ENCODE peak calls at places on chromosomes 4 and X, in five cellular contexts. One of them, this sample, is unnamed.

GRCh38 chr4:54877006-54877405 is 219.2 kb downstream of the KIT start:
- DNase-seq in psoas muscle: no peak
- DNase-seq in iris pigment epithelial cell: peak
- DNase-seq in erythroblast: no peak
- DNase-seq in hippocampal formation: no peak
- DNase-seq in this sample: no peak

GRCh38 chrX:29470029-29470428 is 745.3 kb upstream of the MAGEB2 start:
- DNase-seq in erythroblast: peak
- DNase-seq in psoas muscle: no peak
- DNase-seq in hippocampal formation: no peak
- DNase-seq in iris pigment epithelial cell: peak
- DNase-seq in this sample: no peak

GRCh38 chr4:15413010-15413622 is 14.7 kb upstream of the C1QTNF7 start:
- DNase-seq in hippocampal formation: no peak
- DNase-seq in iris pigment epithelial cell: no peak
- DNase-seq in erythroblast: no peak
- DNase-seq in psoas muscle: no peak
- DNase-seq in this sample: no peak

GRCh38 chr4:3640587-3640962 is 108.4 kb upstream of the LRPAP1 start:
- DNase-seq in iris pigment epithelial cell: no peak
- DNase-seq in psoas muscle: peak
- DNase-seq in erythroblast: no peak
- DNase-seq in hippocampal formation: no peak
- DNase-seq in this sample: no peak

GRCh38 chrX:47196098-47196497 is 2.5 kb downstream of the UBA1 start:
- DNase-seq in erythroblast: no peak
- DNase-seq in iris pigment epithelial cell: no peak
- DNase-seq in hippocampal formation: no peak
- DNase-seq in psoas muscle: no peak
- DNase-seq in this sample: no peak

GRCh38 chr4:125833-126232 is 1.5 kb downstream of the ZNF718 start:
- DNase-seq in hippocampal formation: no peak
- DNase-seq in erythroblast: no peak
- DNase-seq in iris pigment epithelial cell: no peak
- DNase-seq in psoas muscle: no peak
- DNase-seq in this sample: no peak

GRCh38 chrX:48685416-48685815 is 1.8 kb downstream of the WAS start:
- DNase-seq in erythroblast: no peak
- DNase-seq in psoas muscle: no peak
- DNase-seq in hippocampal formation: no peak
- DNase-seq in iris pigment epithelial cell: no peak
- DNase-seq in this sample: no peak

GRCh38 chr4:40976343-40976742 is 226.6 kb downstream of the NSUN7 start:
- DNase-seq in erythroblast: peak
- DNase-seq in iris pigment epithelial cell: peak
- DNase-seq in hippocampal formation: peak
- DNase-seq in psoas muscle: no peak
- DNase-seq in this sample: peak

GRCh38 chr4:57064811-57065711 is 45.1 kb downstream of the IGFBP7 start:
- DNase-seq in hippocampal formation: no peak
- DNase-seq in erythroblast: no peak
- DNase-seq in iris pigment epithelial cell: peak
- DNase-seq in psoas muscle: peak
- DNase-seq in this sample: peak

GRCh38 chr4:70721747-70722146 is at the start of gene RUFY3:
- DNase-seq in hippocampal formation: peak
- DNase-seq in erythroblast: no peak
- DNase-seq in psoas muscle: no peak
- DNase-seq in iris pigment epithelial cell: peak
- DNase-seq in this sample: no peak

GRCh38 chr4:183130328-183131155 is 31.5 kb downstream of the WWC2 start:
- DNase-seq in psoas muscle: no peak
- DNase-seq in erythroblast: no peak
- DNase-seq in iris pigment epithelial cell: peak
- DNase-seq in hippocampal formation: no peak
- DNase-seq in this sample: no peak

GRCh38 chr4:55355555-55355954 is 9.5 kb downstream of the SRD5A3 start:
- DNase-seq in erythroblast: no peak
- DNase-seq in hippocampal formation: no peak
- DNase-seq in psoas muscle: no peak
- DNase-seq in iris pigment epithelial cell: no peak
- DNase-seq in this sample: no peak

This sample was measured in transverse colon.